ENCODE peak calls at places on chromosomes 16 and 17, in seven cellular contexts. X is A549, S is H9, K is tibial nerve, V is RWPE1, M is uterus, T is iPS DF 6.9. F is an unnamed sample.

GRCh38 chr17:83056583-83057396 is 22.6 kb upstream of the METRNL start:
- DNase-seq in T (no peak), X (no peak), M (peak), S (peak), K (peak), V (no peak), F (no peak)

GRCh38 chr17:7186241-7186640 is 7.1 kb upstream of the ASGR1 start:
- DNase-seq in K (no peak), X (peak), T (no peak), V (no peak), M (no peak), S (no peak), F (no peak)

GRCh38 chr16:11181242-11181888 is 74.6 kb downstream of the SOCS1 start:
- DNase-seq in S (no peak), V (peak), K (no peak), M (no peak), X (no peak), T (no peak), F (no peak)

GRCh38 chr16:48188449-48189102 is 32.8 kb upstream of the ABCC12 start:
- DNase-seq in V (no peak), M (no peak), K (no peak), T (no peak), S (no peak), X (no peak), F (no peak)

GRCh38 chr17:52710363-52710901 is 551.9 kb upstream of the CA10 start:
- DNase-seq in X (no peak), K (no peak), M (no peak), T (no peak), V (no peak), S (no peak), F (no peak)

GRCh38 chr17:83116311-83116771 is 36.9 kb downstream of the METRNL start:
- DNase-seq in T (no peak), K (no peak), S (no peak), V (no peak), X (no peak), M (no peak), F (no peak)

GRCh38 chr17:9244066-9245052 is 223.0 kb downstream of the NTN1 start:
- DNase-seq in V (no peak), M (peak), S (no peak), X (no peak), K (no peak), T (no peak), F (peak)

GRCh38 chr16:72085002-72085401 is 8.4 kb downstream of the TXNL4B start:
- DNase-seq in K (no peak), X (no peak), M (no peak), T (no peak), V (no peak), S (no peak), F (no peak)

GRCh38 chr16:60811657-60812056 is 1224.6 kb downstream of the CDH8 start:
- DNase-seq in T (no peak), X (no peak), S (no peak), V (no peak), M (no peak), K (no peak), F (no peak)

GRCh38 chr17:78875738-78876597 is 27.0 kb downstream of the CEP295NL start:
- DNase-seq in V (no peak), T (no peak), X (no peak), S (no peak), K (no peak), M (no peak), F (no peak)

GRCh38 chr17:83179811-83180210 is 100.4 kb downstream of the METRNL start:
- DNase-seq in S (peak), X (no peak), M (no peak), T (no peak), K (no peak), V (no peak), F (no peak)

GRCh38 chr17:17712268-17712924 is 31.1 kb downstream of the RAI1 start:
- DNase-seq in M (no peak), X (no peak), V (no peak), T (no peak), S (no peak), K (no peak), F (no peak)

GRCh38 chr16:71311553-71312158 is 22.5 kb upstream of the CMTR2 start:
- DNase-seq in V (peak), M (no peak), K (no peak), T (peak), X (peak), S (peak), F (no peak)

GRCh38 chr17:78986048-78986648 is 6.4 kb upstream of the LGALS3BP start:
- DNase-seq in V (no peak), M (no peak), T (no peak), S (no peak), X (peak), K (no peak), F (no peak)

GRCh38 chr17:28662527-28662829 is 473 bp downstream of the SUPT6H start:
- DNase-seq in V (no peak), M (no peak), K (no peak), T (no peak), S (no peak), X (no peak), F (no peak)

GRCh38 chr16:58337090-58337444 is 42.2 kb upstream of the PRSS54 start:
- DNase-seq in K (no peak), V (no peak), T (no peak), S (peak), X (no peak), M (no peak), F (no peak)

GRCh38 chr16:58333937-58334336 is 39.1 kb upstream of the PRSS54 start:
- DNase-seq in M (no peak), S (no peak), T (no peak), K (no peak), V (no peak), X (no peak), F (no peak)

GRCh38 chr16:58338205-58338604 is 43.4 kb upstream of the PRSS54 start:
- DNase-seq in X (no peak), S (no peak), T (no peak), V (no peak), K (no peak), M (no peak), F (no peak)

GRCh38 chr16:58336332-58337089 is 41.7 kb upstream of the PRSS54 start:
- DNase-seq in X (peak), T (peak), S (peak), M (peak), V (peak), K (peak), F (peak)

GRCh38 chr16:58339452-58339938 is 44.7 kb upstream of the PRSS54 start:
- DNase-seq in S (peak), M (no peak), T (no peak), X (peak), K (no peak), V (no peak), F (peak)
- H3K27ac ChIP-seq in S (no peak), M (no peak), T (no peak), X (no peak), K (no peak), V (no peak), F (no peak)

GRCh38 chr17:35847633-35848373 is 20.9 kb downstream of the HEATR9 start:
- DNase-seq in X (no peak), V (no peak), T (no peak), K (no peak), M (no peak), S (no peak), F (no peak)
- H3K27ac ChIP-seq in X (no peak), V (no peak), T (no peak), K (no peak), M (no peak), S (no peak), F (no peak)

DNA sequence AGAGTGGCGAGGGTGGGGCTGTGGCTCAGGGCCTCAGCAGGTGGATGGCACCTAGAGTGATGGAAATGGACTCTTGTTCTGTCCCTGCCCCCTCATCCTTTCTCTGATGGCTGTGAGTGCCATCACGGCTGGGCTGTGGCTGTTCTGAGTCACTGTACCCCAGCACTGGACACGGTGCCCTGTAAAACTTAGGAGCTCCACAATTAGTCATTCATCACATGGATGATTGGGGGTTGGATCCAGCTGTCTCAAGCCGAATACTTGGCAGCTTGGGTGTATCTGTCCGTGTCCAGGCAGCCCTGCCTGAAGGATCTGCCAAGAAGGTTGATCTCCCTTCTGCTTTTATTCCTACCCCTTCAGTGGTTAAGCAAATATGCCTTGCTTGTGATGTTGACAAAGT is 295.5 kb upstream of the EEF2KMT start:
- DNase-seq in T (no peak), S (no peak), K (no peak), X (no peak), M (no peak), V (no peak), F (no peak)
- H3K27ac ChIP-seq in T (no peak), S (no peak), K (no peak), X (no peak), M (no peak), V (no peak), F (no peak)

DNA sequence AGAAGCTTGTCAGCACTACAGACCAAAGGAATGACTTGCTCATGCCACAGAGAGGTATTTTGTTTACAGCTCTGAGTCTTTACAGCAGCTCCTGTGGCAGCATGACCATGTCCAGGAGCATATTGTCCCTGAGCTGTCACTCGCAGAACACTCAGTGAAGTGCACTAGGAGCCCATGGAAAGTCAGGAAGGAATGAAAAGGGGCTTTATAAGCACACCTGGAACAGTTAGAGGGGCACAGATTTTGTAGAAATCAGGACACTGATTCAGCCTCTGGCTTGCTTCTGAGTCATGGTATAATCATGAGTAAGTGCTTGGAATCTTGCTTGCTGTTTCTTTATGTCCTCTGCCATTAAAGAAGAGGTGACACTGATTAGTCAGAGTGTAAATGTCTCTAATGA is 41.0 kb downstream of the TADA2A start:
- DNase-seq in T (no peak), V (peak), X (no peak), M (no peak), K (no peak), S (no peak), F (no peak)
- H3K27ac ChIP-seq in T (no peak), V (peak), X (peak), M (no peak), K (no peak), S (no peak), F (no peak)

GRCh38 chr16:27429330-27429871 is 27.4 kb downstream of the IL21R start:
- DNase-seq in X (no peak), M (no peak), S (no peak), V (no peak), K (no peak), T (no peak), F (no peak)
- H3K27ac ChIP-seq in X (no peak), M (no peak), S (no peak), V (no peak), K (no peak), T (no peak), F (no peak)

DNA sequence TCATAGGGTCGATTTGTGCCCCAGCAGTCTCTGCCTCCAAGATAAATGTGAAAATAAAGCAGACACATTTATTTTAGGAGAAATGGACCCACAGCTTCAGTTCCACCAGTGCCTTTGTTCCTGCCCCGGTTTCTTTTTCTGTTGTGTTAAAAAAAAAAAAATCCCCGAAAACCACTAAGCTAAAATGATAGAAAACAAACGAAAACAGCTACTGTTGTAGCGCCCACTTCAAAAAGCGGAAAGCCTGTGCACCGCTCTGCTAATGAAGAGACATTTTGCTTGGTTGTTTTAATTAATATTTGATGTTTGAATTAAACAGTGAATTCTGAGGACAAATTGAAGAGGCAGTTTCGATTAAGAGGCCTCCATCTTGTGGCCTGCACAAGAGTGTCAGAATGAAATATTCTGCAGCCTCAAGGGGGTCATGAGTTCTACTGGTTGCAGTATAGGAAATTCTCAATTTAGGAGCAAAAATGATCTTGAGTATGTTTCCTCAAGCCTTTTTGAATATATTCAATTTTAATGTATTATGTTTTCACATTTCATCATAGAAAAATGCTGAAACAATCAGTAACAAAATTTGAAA is 186.7 kb downstream of the RPTOR start:
- DNase-seq in K (no peak), V (no peak), T (no peak), X (no peak), M (no peak), S (no peak), F (no peak)
- H3K27ac ChIP-seq in K (no peak), V (peak), T (no peak), X (no peak), M (no peak), S (no peak), F (no peak)

GRCh38 chr16:708959-709358 is 3.4 kb upstream of the FBXL16 start:
- DNase-seq in M (no peak), V (no peak), T (no peak), S (no peak), K (no peak), X (no peak), F (no peak)
- H3K27ac ChIP-seq in M (no peak), V (peak), T (no peak), S (no peak), K (no peak), X (no peak), F (peak)

F was measured in dorsolateral prefrontal cortex.